ENCODE peak calls at places on chromosomes 7 and 10, in ten cellular contexts. P is AG09309; T is stimulated activated CD4-positive, alpha-beta T cell treated with anti-CD3 and anti-CD28 coated beads, TNF-alpha, amount 100 ng/mL, for 4 hours; S is T-helper 2 cell treated with Interferon-gamma antibody and Interleukin-4, amounts not matched to agents 5 μg/mL and 100 μg/mL, for 36 hours; W is fibroblast of lung; D is NCI-H2171 treated with DMSO at 0.1 percent for 48 hours; E is astrocyte; C is endothelial cell; Y is anterior cingulate cortex; A is NCI-H1105 treated with DMSO at 0.1 percent for 48 hours. G is an unnamed sample.
A peak's percentile ranks its signal among the peaks of the same experiment; 100 is the strongest.

GRCh38 chr10:17109475-17110207 is 20.0 kb downstream of the CUBN start:
- DNase-seq in S (no peak), W (peak; percentile 84), T (no peak), A (no peak), C (no peak), D (no peak), Y (no peak), P (peak; percentile 38), E (peak; percentile 76), G (no peak)

GRCh38 chr10:117532451-117533107 is 10.0 kb upstream of the EMX2 start:
- DNase-seq in A (no peak), T (no peak), W (no peak), P (no peak), D (no peak), E (no peak), Y (no peak), C (no peak), S (no peak), G (no peak)

GRCh38 chr7:127512587-127512986 is 72.8 kb downstream of the GCC1 start:
- DNase-seq in Y (no peak), P (no peak), E (no peak), W (no peak), S (no peak), A (no peak), C (no peak), T (no peak), D (no peak), G (no peak)

GRCh38 chr10:66405566-66405965 is 520.3 kb upstream of the LRRTM3 start:
- DNase-seq in T (no peak), C (no peak), P (no peak), S (no peak), Y (no peak), W (no peak), E (no peak), D (no peak), A (no peak), G (no peak)

GRCh38 chr10:10745281-10745680 is 272.4 kb upstream of the CELF2 start:
- DNase-seq in P (no peak), C (no peak), E (no peak), A (no peak), T (no peak), W (no peak), S (no peak), D (no peak), Y (no peak), G (no peak)

GRCh38 chr10:112962343-112962742 is 12.3 kb downstream of the TCF7L2 start:
- DNase-seq in S (no peak), A (no peak), C (no peak), T (no peak), E (no peak), D (no peak), P (no peak), W (no peak), Y (no peak), G (no peak)

GRCh38 chr7:151485006-151485732 is 34.5 kb downstream of the RHEB start:
- DNase-seq in E (peak; percentile 90), W (peak; percentile 93), T (no peak), S (no peak), D (no peak), C (no peak), P (peak; percentile 55), Y (no peak), A (no peak), G (no peak)

GRCh38 chr10:63137306-63137705 is 4.2 kb downstream of the NRBF2 start:
- DNase-seq in A (no peak), P (no peak), C (no peak), W (peak; percentile 72), T (no peak), D (no peak), Y (no peak), E (peak; percentile 69), S (no peak), G (no peak)

GRCh38 chr7:135169141-135169935 is 1.2 kb downstream of the CYREN start:
- DNase-seq in S (peak; percentile 58), P (no peak), D (no peak), T (peak; percentile 31), C (peak; percentile 44), W (peak; percentile 67), A (no peak), Y (no peak), E (peak; percentile 54), G (no peak)

GRCh38 chr10:51879238-51879637 is 179.8 kb upstream of the CSTF2T start:
- DNase-seq in C (no peak), E (peak; percentile 98), D (no peak), W (peak; percentile 98), A (no peak), P (peak; percentile 99), S (peak; percentile 42), T (no peak), Y (no peak), G (no peak)

GRCh38 chr10:104304927-104305326 is 33.3 kb downstream of the ITPRIP start:
- DNase-seq in W (no peak), S (no peak), P (no peak), E (no peak), T (no peak), D (no peak), A (no peak), Y (no peak), C (no peak), G (no peak)

GRCh38 chr10:8568401-8568800 is 513.9 kb downstream of the GATA3 start:
- DNase-seq in D (no peak), A (no peak), E (no peak), P (no peak), T (no peak), C (no peak), S (no peak), W (no peak), Y (no peak), G (no peak)

GRCh38 chr10:49113741-49114141 is 1.6 kb downstream of the VSTM4 start:
- DNase-seq in S (no peak), P (no peak), W (peak; percentile 13), D (no peak), T (no peak), Y (no peak), C (no peak), E (peak; percentile 4), A (no peak), G (no peak)

GRCh38 chr10:130847170-130847569 is 464.4 kb downstream of the TCERG1L start:
- DNase-seq in D (no peak), T (no peak), A (no peak), P (no peak), E (no peak), S (no peak), Y (no peak), W (no peak), C (no peak), G (no peak)

GRCh38 chr10:104049497-104050250 is 36.0 kb downstream of the COL17A1 start:
- DNase-seq in P (peak; percentile 35), Y (no peak), A (no peak), T (no peak), S (no peak), E (peak; percentile 69), D (no peak), C (no peak), W (peak; percentile 75), G (no peak)

GRCh38 chr7:44978511-44979366 is at the start of gene MYO1G:
- DNase-seq in A (no peak), T (peak; percentile 51), Y (no peak), C (no peak), P (no peak), D (no peak), S (peak; percentile 94), W (no peak), E (no peak), G (no peak)

GRCh38 chr7:32142649-32143048 is 72.4 kb upstream of the PDE1C start:
- DNase-seq in W (peak; percentile 90), S (no peak), Y (no peak), E (peak; percentile 85), T (no peak), C (no peak), D (no peak), A (no peak), P (no peak), G (no peak)

GRCh38 chr10:77828376-77828775 is 98.2 kb downstream of the DLG5 start:
- DNase-seq in C (no peak), S (no peak), E (no peak), P (no peak), W (no peak), A (no peak), D (no peak), T (no peak), Y (no peak), G (no peak)

GRCh38 chr7:2512179-2512644 is 7.4 kb upstream of the LFNG start:
- DNase-seq in Y (no peak), P (no peak), A (no peak), C (no peak), S (no peak), T (no peak), W (no peak), D (no peak), E (no peak), G (no peak)

GRCh38 chr10:132460071-132460470 is 63.1 kb downstream of the PWWP2B start:
- DNase-seq in T (no peak), S (no peak), P (no peak), W (no peak), D (no peak), Y (no peak), E (no peak), A (no peak), C (no peak), G (no peak)

GRCh38 chr7:126979722-126980121 is 273.0 kb downstream of the GRM8 start:
- DNase-seq in S (no peak), P (no peak), W (no peak), C (no peak), A (no peak), Y (no peak), D (no peak), T (no peak), E (no peak), G (no peak)

GRCh38 chr7:50481867-50482266 is 31.7 kb upstream of the FIGNL1 start:
- DNase-seq in A (no peak), P (no peak), T (no peak), Y (no peak), S (no peak), W (no peak), D (no peak), E (no peak), C (no peak), G (no peak)

GRCh38 chr7:34339061-34339526 is 318.9 kb upstream of the NPSR1 start:
- DNase-seq in P (no peak), D (no peak), E (peak; percentile 65), C (no peak), W (peak; percentile 74), T (no peak), A (no peak), S (no peak), Y (no peak), G (no peak)

GRCh38 chr7:20786421-20786778 is 286 bp downstream of the SP8 start:
- DNase-seq in T (no peak), D (no peak), E (no peak), P (no peak), C (no peak), A (peak; percentile 40), Y (no peak), W (no peak), S (no peak), G (no peak)

GRCh38 chr7:17618652-17618974 is 320.2 kb downstream of the AHR start:
- DNase-seq in A (no peak), C (no peak), Y (no peak), W (no peak), T (no peak), S (no peak), P (no peak), E (no peak), D (no peak), G (no peak)

GRCh38 chr7:87934699-87935372 is 785 bp downstream of the ADAM22 start:
- DNase-seq in P (no peak), A (peak; percentile 42), W (peak; percentile 23), S (no peak), T (peak; percentile 4), E (peak; percentile 10), C (peak; percentile 21), Y (peak; percentile 54), D (peak; percentile 67), G (no peak)